ENCODE peak calls at places on chromosomes 12 and 14, in four cellular contexts. One of them, this sample, is unnamed.

GRCh38 chr12:25853696-25854095 is 104.8 kb upstream of the RASSF8 start:
- DNase-seq in K562: no peak
- DNase-seq in H1: no peak
- DNase-seq in GM12878: no peak
- DNase-seq in this sample: no peak

GRCh38 chr14:105838107-105838506 is 311.7 kb downstream of the TMEM121 start:
- DNase-seq in K562: no peak
- DNase-seq in H1: no peak
- DNase-seq in GM12878: no peak
- DNase-seq in this sample: no peak

GRCh38 chr12:63397807-63398206 is 246.8 kb upstream of the AVPR1A start:
- DNase-seq in H1: no peak
- DNase-seq in GM12878: no peak
- DNase-seq in K562: no peak
- DNase-seq in this sample: no peak

GRCh38 chr12:130958557-130959140 is 4.9 kb downstream of the ADGRD1 start:
- DNase-seq in K562: no peak
- DNase-seq in H1: no peak
- DNase-seq in GM12878: no peak
- DNase-seq in this sample: no peak

GRCh38 chr14:74442757-74443156 is 16.7 kb upstream of the SYNDIG1L start:
- DNase-seq in GM12878: no peak
- DNase-seq in H1: no peak
- DNase-seq in K562: no peak
- DNase-seq in this sample: no peak

GRCh38 chr12:121641343-121641630 is 15.0 kb downstream of the ORAI1 start:
- DNase-seq in K562: no peak
- DNase-seq in H1: no peak
- DNase-seq in GM12878: no peak
- DNase-seq in this sample: no peak

GRCh38 chr14:98756749-98757148 is 515.2 kb downstream of the BCL11B start:
- DNase-seq in K562: no peak
- DNase-seq in GM12878: no peak
- DNase-seq in H1: no peak
- DNase-seq in this sample: no peak

GRCh38 chr12:93402333-93403311 is 24.9 kb downstream of the NUDT4 start:
- DNase-seq in K562: no peak
- DNase-seq in GM12878: no peak
- DNase-seq in H1: no peak
- DNase-seq in this sample: no peak

GRCh38 chr14:94571950-94572349 is 9.3 kb upstream of the SERPINA5 start:
- DNase-seq in K562: no peak
- DNase-seq in H1: no peak
- DNase-seq in GM12878: no peak
- DNase-seq in this sample: no peak

GRCh38 chr14:67424539-67424938 is 12.6 kb upstream of the PLEK2 start:
- DNase-seq in GM12878: no peak
- DNase-seq in K562: no peak
- DNase-seq in H1: no peak
- DNase-seq in this sample: no peak

GRCh38 chr12:70604662-70605061 is 32.6 kb downstream of the PTPRB start:
- DNase-seq in GM12878: no peak
- DNase-seq in K562: no peak
- DNase-seq in H1: no peak
- DNase-seq in this sample: no peak

GRCh38 chr12:109331546-109331945 is 16.2 kb upstream of the MYO1H start:
- DNase-seq in H1: no peak
- DNase-seq in GM12878: no peak
- DNase-seq in K562: no peak
- DNase-seq in this sample: no peak

GRCh38 chr12:95653761-95654546 is 102.7 kb upstream of the USP44 start:
- DNase-seq in H1: no peak
- DNase-seq in GM12878: no peak
- DNase-seq in K562: no peak
- DNase-seq in this sample: peak; percentile 13

GRCh38 chr14:30355431-30355913 is 203.5 kb upstream of the G2E3 start:
- DNase-seq in H1: no peak
- DNase-seq in K562: no peak
- DNase-seq in GM12878: peak; percentile 71
- DNase-seq in this sample: no peak

GRCh38 chr12:57512665-57513064 is 7.6 kb downstream of the DDIT3 start:
- DNase-seq in K562: no peak
- DNase-seq in GM12878: no peak
- DNase-seq in H1: no peak
- DNase-seq in this sample: no peak

GRCh38 chr14:25943329-25943728 is 654.5 kb downstream of the NOVA1 start:
- DNase-seq in K562: no peak
- DNase-seq in GM12878: no peak
- DNase-seq in H1: no peak
- DNase-seq in this sample: no peak

GRCh38 chr12:106791531-106791930 is 17.0 kb downstream of the RIC8B start:
- DNase-seq in GM12878: no peak
- DNase-seq in H1: no peak
- DNase-seq in K562: no peak
- DNase-seq in this sample: no peak

GRCh38 chr12:67647547-67648305 is 819 bp upstream of the DYRK2 start:
- DNase-seq in GM12878: no peak
- DNase-seq in H1: peak; percentile 36
- DNase-seq in K562: peak; percentile 63
- DNase-seq in this sample: peak; percentile 60

GRCh38 chr12:126353604-126354003 is 1288.4 kb downstream of the AACS start:
- DNase-seq in GM12878: no peak
- DNase-seq in K562: no peak
- DNase-seq in H1: no peak
- DNase-seq in this sample: no peak

GRCh38 chr12:26276709-26277108 is 81.3 kb downstream of the SSPN start:
- DNase-seq in K562: no peak
- DNase-seq in GM12878: no peak
- DNase-seq in H1: no peak
- DNase-seq in this sample: no peak

GRCh38 chr12:85874064-85874463 is at the start of gene NTS:
- DNase-seq in K562: no peak
- DNase-seq in GM12878: no peak
- DNase-seq in H1: no peak
- DNase-seq in this sample: no peak

GRCh38 chr12:93571854-93572711 is at the start of gene SOCS2:
- DNase-seq in H1: no peak
- DNase-seq in GM12878: no peak
- DNase-seq in K562: peak; percentile 60
- DNase-seq in this sample: no peak

GRCh38 chr14:70879448-70879847 is 27.8 kb upstream of the PCNX1 start:
- DNase-seq in K562: no peak
- DNase-seq in H1: no peak
- DNase-seq in GM12878: no peak
- DNase-seq in this sample: no peak

GRCh38 chr12:32159925-32160324 is 53.3 kb downstream of the BICD1 start:
- DNase-seq in GM12878: no peak
- DNase-seq in H1: no peak
- DNase-seq in K562: no peak
- DNase-seq in this sample: no peak

GRCh38 chr14:91008759-91009409 is 51.6 kb downstream of the RPS6KA5 start:
- DNase-seq in GM12878: no peak
- DNase-seq in K562: no peak
- DNase-seq in H1: no peak
- DNase-seq in this sample: no peak

GRCh38 chr12:121652767-121653497 is 16.5 kb downstream of the MORN3 start:
- DNase-seq in GM12878: no peak
- DNase-seq in H1: no peak
- DNase-seq in K562: no peak
- DNase-seq in this sample: no peak

GRCh38 chr12:70733385-70733784 is 96.2 kb upstream of the PTPRB start:
- DNase-seq in GM12878: peak; percentile 5
- DNase-seq in K562: peak; percentile 71
- DNase-seq in H1: peak; percentile 23
- DNase-seq in this sample: peak; percentile 76

GRCh38 chr12:43208627-43209026 is 343.4 kb downstream of the ADAMTS20 start:
- DNase-seq in K562: no peak
- DNase-seq in GM12878: no peak
- DNase-seq in H1: no peak
- DNase-seq in this sample: no peak

GRCh38 chr12:127909031-127909430 is 357.9 kb upstream of the TMEM132C start:
- DNase-seq in H1: no peak
- DNase-seq in GM12878: no peak
- DNase-seq in K562: no peak
- DNase-seq in this sample: no peak

GRCh38 chr12:120346681-120347080 is 19.1 kb upstream of the PLA2G1B start:
- DNase-seq in GM12878: no peak
- DNase-seq in K562: no peak
- DNase-seq in H1: no peak
- DNase-seq in this sample: no peak
- TF ChIP-seq CTCF in GM12878: no peak
- TF ChIP-seq CTCF in K562: peak; percentile 70
- TF ChIP-seq CTCF in H1: no peak
- TF ChIP-seq CTCF in this sample: no peak

GRCh38 chr12:132481771-132482745 is 7.9 kb upstream of the FBRSL1 start:
- DNase-seq in H1: no peak
- DNase-seq in K562: no peak
- DNase-seq in GM12878: no peak
- DNase-seq in this sample: no peak

GRCh38 chr12:132481345-132481744 is 8.6 kb upstream of the FBRSL1 start:
- DNase-seq in GM12878: no peak
- DNase-seq in H1: no peak
- DNase-seq in K562: no peak
- DNase-seq in this sample: no peak

GRCh38 chr12:132483612-132484011 is 6.3 kb upstream of the FBRSL1 start:
- DNase-seq in H1: no peak
- DNase-seq in GM12878: no peak
- DNase-seq in K562: no peak
- DNase-seq in this sample: no peak

GRCh38 chr12:132483208-132483607 is 6.7 kb upstream of the FBRSL1 start:
- DNase-seq in K562: no peak
- DNase-seq in H1: no peak
- DNase-seq in GM12878: no peak
- DNase-seq in this sample: no peak

DNA sequence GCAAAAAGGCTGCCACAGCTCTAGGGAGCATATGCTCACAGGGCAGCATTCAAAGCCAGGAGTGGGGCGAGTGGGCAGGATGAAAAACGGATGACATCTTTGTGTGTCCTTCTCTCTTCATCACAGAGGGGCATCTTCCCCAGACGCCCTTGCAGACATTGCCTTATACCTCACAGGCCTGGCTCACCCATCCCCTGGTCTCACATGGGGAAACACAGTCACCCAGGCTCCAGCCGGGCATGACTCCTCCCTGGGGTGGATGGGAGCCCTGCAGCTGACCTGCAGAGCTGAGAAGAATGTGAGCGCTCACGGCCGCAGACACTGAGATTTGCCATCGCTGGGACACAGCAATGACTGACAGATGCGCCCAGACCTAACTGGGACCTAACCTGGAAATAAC is 7.2 kb upstream of the FBRSL1 start:
- DNase-seq in K562: no peak
- DNase-seq in GM12878: no peak
- DNase-seq in H1: no peak
- DNase-seq in this sample: no peak
- TF ChIP-seq EGR1 in K562: no peak
- TF ChIP-seq EGR1 in GM12878: no peak
- TF ChIP-seq EGR1 in H1: no peak
- TF ChIP-seq EGR1 in this sample: no peak

GRCh38 chr14:24250354-24250753 is 7.9 kb upstream of the TINF2 start:
- DNase-seq in GM12878: no peak
- DNase-seq in K562: no peak
- DNase-seq in H1: no peak
- DNase-seq in this sample: no peak

GRCh38 chr14:24252289-24253124 is 10.1 kb upstream of the TINF2 start:
- DNase-seq in K562: no peak
- DNase-seq in GM12878: no peak
- DNase-seq in H1: no peak
- DNase-seq in this sample: no peak

GRCh38 chr14:24249230-24250021 is 7.0 kb upstream of the TINF2 start:
- DNase-seq in GM12878: no peak
- DNase-seq in H1: no peak
- DNase-seq in K562: no peak
- DNase-seq in this sample: no peak

GRCh38 chr14:24253936-24254335 is 9.0 kb downstream of the TGM1 start:
- DNase-seq in K562: no peak
- DNase-seq in GM12878: no peak
- DNase-seq in H1: no peak
- DNase-seq in this sample: no peak

GRCh38 chr14:24251880-24252288 is 9.5 kb upstream of the TINF2 start:
- DNase-seq in H1: no peak
- DNase-seq in K562: no peak
- DNase-seq in GM12878: no peak
- DNase-seq in this sample: no peak
- TF ChIP-seq ATF3 in H1: no peak
- TF ChIP-seq ATF3 in K562: no peak
- TF ChIP-seq ATF3 in GM12878: no peak
- TF ChIP-seq ATF3 in this sample: no peak

GRCh38 chr12:104680070-104680469 is 223.3 kb downstream of the CHST11 start:
- DNase-seq in GM12878: peak; percentile 51
- DNase-seq in H1: no peak
- DNase-seq in K562: no peak
- DNase-seq in this sample: peak; percentile 13
- TF ChIP-seq CTCF in GM12878: peak; percentile 75
- TF ChIP-seq CTCF in H1: peak; percentile 36
- TF ChIP-seq CTCF in K562: peak; percentile 1
- TF ChIP-seq CTCF in this sample: peak; percentile 23

GRCh38 chr14:89537911-89538310 is 120.9 kb upstream of the FOXN3 start:
- DNase-seq in K562: no peak
- DNase-seq in H1: no peak
- DNase-seq in GM12878: no peak
- DNase-seq in this sample: no peak

GRCh38 chr14:89531661-89532335 is 114.8 kb upstream of the FOXN3 start:
- DNase-seq in GM12878: no peak
- DNase-seq in K562: no peak
- DNase-seq in H1: no peak
- DNase-seq in this sample: no peak

GRCh38 chr14:89533761-89534160 is 116.7 kb upstream of the FOXN3 start:
- DNase-seq in H1: no peak
- DNase-seq in K562: no peak
- DNase-seq in GM12878: no peak
- DNase-seq in this sample: no peak

GRCh38 chr14:89533136-89533535 is 116.1 kb upstream of the FOXN3 start:
- DNase-seq in GM12878: no peak
- DNase-seq in K562: no peak
- DNase-seq in H1: no peak
- DNase-seq in this sample: no peak

DNA sequence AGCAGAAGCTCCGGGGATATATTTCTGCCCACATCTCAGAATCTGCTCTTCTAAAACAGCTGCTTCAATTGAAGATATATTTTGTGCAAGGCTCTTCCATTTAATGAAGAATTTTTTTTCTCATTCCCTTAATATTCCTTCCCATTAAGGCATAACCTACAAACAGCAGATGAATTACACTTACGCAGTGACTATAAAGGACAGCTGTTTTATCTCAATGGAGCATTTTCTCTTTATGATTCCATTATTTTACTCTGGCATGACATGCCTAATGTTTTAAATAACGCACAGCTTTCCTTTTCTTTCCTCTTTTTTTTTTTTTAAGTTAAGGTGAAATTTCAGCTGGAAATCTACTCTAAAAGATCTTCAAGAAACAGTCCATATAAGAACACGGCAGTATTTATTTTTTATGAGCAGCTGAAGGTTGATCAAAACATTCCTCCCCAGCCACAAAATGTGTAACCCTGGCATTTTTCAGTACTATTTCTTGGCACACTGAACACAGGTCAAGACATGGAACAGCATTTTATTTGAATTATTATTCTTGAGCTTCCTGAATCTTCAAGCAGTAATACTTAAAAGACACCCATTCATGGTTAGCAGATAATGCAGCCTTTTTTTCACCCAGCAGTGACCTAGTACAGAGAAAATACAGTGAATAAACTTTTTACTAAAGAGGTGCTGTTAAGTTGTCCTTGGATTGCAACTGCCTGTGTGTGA is 118.0 kb upstream of the FOXN3 start:
- DNase-seq in GM12878: no peak
- DNase-seq in H1: no peak
- DNase-seq in K562: no peak
- DNase-seq in this sample: no peak
- TF ChIP-seq EGR1 in GM12878: no peak
- TF ChIP-seq EGR1 in H1: no peak
- TF ChIP-seq EGR1 in K562: no peak
- TF ChIP-seq EGR1 in this sample: no peak